ENCODE peak calls at places on chromosomes 2 and 18, in ten cellular contexts. D, Q, Z, J, Y, M, H, T, W and C are unnamed samples.

GRCh38 chr2:230888824-230889400 is 24.2 kb downstream of the ITM2C start:
- DNase-seq in W (no peak), M (no peak), H (no peak), J (no peak), Z (no peak), T (peak; percentile 17), D (no peak), Q (no peak), Y (no peak), C (no peak)

GRCh38 chr2:19138264-19138825 is 220.1 kb downstream of the OSR1 start:
- DNase-seq in Z (no peak), W (no peak), H (no peak), T (no peak), M (no peak), J (no peak), Q (no peak), D (no peak), Y (no peak), C (no peak)

GRCh38 chr2:66577331-66578041 is 142.6 kb downstream of the MEIS1 start:
- DNase-seq in Y (no peak), M (peak; percentile 23), Z (no peak), D (peak; percentile 28), H (peak; percentile 15), J (no peak), Q (no peak), W (no peak), T (peak; percentile 59), C (no peak)

GRCh38 chr2:69333352-69333751 is 53.7 kb downstream of the GFPT1 start:
- DNase-seq in Z (no peak), T (no peak), D (no peak), M (no peak), J (no peak), H (no peak), Q (no peak), W (no peak), Y (no peak), C (no peak)

GRCh38 chr2:74267068-74267467 is 68.7 kb downstream of the MTHFD2 start:
- DNase-seq in H (peak; percentile 66), M (no peak), Z (peak; percentile 63), Q (peak; percentile 17), W (peak; percentile 30), Y (no peak), J (no peak), D (peak; percentile 55), T (no peak), C (no peak)

GRCh38 chr2:170218456-170218855 is 40.5 kb downstream of the MYO3B start:
- DNase-seq in T (no peak), Z (no peak), Y (no peak), D (no peak), Q (no peak), J (no peak), M (no peak), H (no peak), W (no peak), C (no peak)

GRCh38 chr2:105895995-105896764 is 151.5 kb downstream of the NCK2 start:
- DNase-seq in M (no peak), J (no peak), Z (no peak), T (no peak), W (no peak), D (no peak), Q (peak; percentile 11), Y (no peak), H (no peak), C (no peak)

GRCh38 chr18:36441872-36442271 is 144.4 kb downstream of the FHOD3 start:
- DNase-seq in H (no peak), T (no peak), Y (no peak), Q (no peak), M (no peak), D (no peak), W (peak; percentile 49), J (peak; percentile 58), Z (peak; percentile 73), C (no peak)

GRCh38 chr2:186641807-186642321 is 52.0 kb upstream of the FAM171B start:
- DNase-seq in D (peak; percentile 44), Q (no peak), T (no peak), H (peak; percentile 74), Z (peak; percentile 81), J (peak; percentile 63), Y (peak; percentile 6), M (peak; percentile 36), W (peak; percentile 65), C (peak; percentile 93)

GRCh38 chr2:65554765-65555561 is 122.6 kb upstream of the SPRED2 start:
- DNase-seq in J (peak; percentile 36), D (no peak), H (no peak), Q (no peak), M (no peak), Z (no peak), Y (no peak), W (peak; percentile 80), T (no peak), C (no peak)

GRCh38 chr2:239536186-239536585 is 135.4 kb upstream of the HDAC4 start:
- DNase-seq in W (no peak), D (no peak), J (no peak), M (no peak), T (no peak), H (no peak), Y (no peak), Z (no peak), Q (no peak), C (no peak)

GRCh38 chr2:46066591-46066990 is 230.6 kb upstream of the EPAS1 start:
- DNase-seq in Z (no peak), Y (no peak), H (no peak), W (no peak), D (no peak), Q (no peak), M (no peak), J (no peak), T (no peak), C (no peak)

GRCh38 chr2:220882507-220882906 is 689.6 kb downstream of the EPHA4 start:
- DNase-seq in Q (no peak), H (no peak), Y (no peak), M (no peak), Z (no peak), J (no peak), W (no peak), D (no peak), T (no peak), C (no peak)

GRCh38 chr18:3901811-3902210 is 451.8 kb downstream of the TGIF1 start:
- DNase-seq in D (no peak), H (no peak), Z (no peak), Y (no peak), T (no peak), J (no peak), W (no peak), Q (no peak), M (no peak), C (no peak)

GRCh38 chr2:10333247-10333613 is 30.5 kb downstream of the HPCAL1 start:
- DNase-seq in Y (no peak), H (no peak), M (no peak), J (no peak), Z (no peak), D (no peak), W (no peak), T (no peak), Q (no peak), C (no peak)

GRCh38 chr2:854460-854859 is 96.2 kb upstream of the SNTG2 start:
- DNase-seq in Q (no peak), Y (peak; percentile 51), Z (peak; percentile 30), H (peak; percentile 61), D (peak; percentile 33), T (no peak), W (peak; percentile 10), J (peak; percentile 19), M (no peak), C (no peak)

GRCh38 chr2:88329815-88330603 is 122.5 kb downstream of the FOXI3 start:
- DNase-seq in Z (peak; percentile 94), Y (peak; percentile 95), D (no peak), Q (no peak), H (peak; percentile 87), J (no peak), T (no peak), W (peak; percentile 69), M (no peak), C (no peak)

GRCh38 chr2:151097118-151097517 is 164.5 kb downstream of the RBM43 start:
- DNase-seq in M (no peak), J (no peak), T (no peak), Y (no peak), H (no peak), W (no peak), Z (no peak), Q (no peak), D (no peak), C (no peak)

GRCh38 chr2:128404709-128405466 is 86.2 kb upstream of the HS6ST1 start:
- DNase-seq in D (no peak), M (no peak), Z (no peak), Q (no peak), T (no peak), Y (no peak), W (no peak), J (no peak), H (no peak), C (no peak)

GRCh38 chr18:33673689-33674088 is 95.7 kb downstream of the ASXL3 start:
- DNase-seq in H (no peak), Z (peak; percentile 6), M (no peak), Y (no peak), W (no peak), Q (no peak), T (no peak), D (no peak), J (no peak), C (no peak)

GRCh38 chr2:51597086-51597485 is 565.2 kb upstream of the NRXN1 start:
- DNase-seq in W (no peak), J (no peak), H (no peak), M (no peak), Y (no peak), T (no peak), Q (no peak), Z (peak; percentile 1), D (no peak), C (no peak)

GRCh38 chr2:88613921-88614320 is 13.3 kb downstream of the EIF2AK3 start:
- DNase-seq in Z (no peak), J (no peak), Q (no peak), W (no peak), D (no peak), Y (no peak), M (no peak), H (no peak), T (no peak), C (no peak)

GRCh38 chr2:169038338-169038757 is 7.2 kb upstream of the ABCB11 start:
- DNase-seq in W (peak; percentile 73), Z (peak; percentile 47), D (peak; percentile 10), M (no peak), J (no peak), T (no peak), H (no peak), Y (no peak), Q (no peak), C (peak; percentile 43)

GRCh38 chr18:48402953-48403352 is 6.2 kb downstream of the ZBTB7C start:
- DNase-seq in D (no peak), W (peak; percentile 65), H (no peak), T (no peak), Q (no peak), Z (no peak), M (no peak), J (peak; percentile 22), Y (no peak), C (no peak)

GRCh38 chr2:88398122-88398655 is 54.3 kb downstream of the FOXI3 start:
- DNase-seq in J (no peak), D (no peak), Z (no peak), W (no peak), Q (no peak), T (no peak), Y (no peak), M (no peak), H (no peak), C (no peak)

GRCh38 chr2:11534746-11535484 is 1.1 kb downstream of the GREB1 start:
- DNase-seq in M (no peak), Z (no peak), H (no peak), Q (no peak), W (no peak), J (no peak), D (no peak), Y (no peak), T (no peak), C (no peak)

GRCh38 chr2:8575011-8575750 is 106.7 kb upstream of the ID2 start:
- DNase-seq in Z (no peak), T (peak; percentile 71), H (no peak), J (peak; percentile 23), Y (no peak), M (no peak), W (no peak), Q (peak; percentile 27), D (no peak), C (peak; percentile 80)